ENCODE peak calls at places on chromosomes 2 and 18, in seven cellular contexts. D, N, R, X, Q, L and Z are unnamed samples.

GRCh38 chr2:239715606-239716005 is 309.5 kb downstream of the NDUFA10 start:
- DNase-seq in D (no peak), N (no peak), R (no peak), X (no peak), Q (no peak), L (no peak), Z (no peak)

GRCh38 chr2:190636362-190636761 is 12.5 kb upstream of the NAB1 start:
- DNase-seq in D (peak; percentile 80), N (peak; percentile 70), R (peak; percentile 19), X (no peak), Q (no peak), L (no peak), Z (no peak)

GRCh38 chr18:10095356-10095755 is 181.5 kb downstream of the VAPA start:
- DNase-seq in D (no peak), N (no peak), R (no peak), X (no peak), Q (no peak), L (no peak), Z (no peak)

GRCh38 chr2:12558519-12558918 is 158.2 kb upstream of the TRIB2 start:
- DNase-seq in D (no peak), N (no peak), R (no peak), X (no peak), Q (no peak), L (no peak), Z (no peak)

GRCh38 chr18:58325521-58325908 is 281.5 kb downstream of the NEDD4L start:
- DNase-seq in D (no peak), N (peak; percentile 75), R (no peak), X (no peak), Q (no peak), L (no peak), Z (no peak)

GRCh38 chr2:168118733-168119518 is 128.5 kb downstream of the STK39 start:
- DNase-seq in D (peak; percentile 68), N (peak; percentile 88), R (peak; percentile 25), X (peak; percentile 68), Q (no peak), L (no peak), Z (no peak)

GRCh38 chr2:23546913-23547312 is 161.9 kb downstream of the KLHL29 start:
- DNase-seq in D (no peak), N (no peak), R (no peak), X (no peak), Q (no peak), L (no peak), Z (no peak)

GRCh38 chr2:240839152-240840143 is 19.4 kb upstream of the KIF1A start:
- DNase-seq in D (peak; percentile 44), N (peak; percentile 80), R (no peak), X (no peak), Q (no peak), L (no peak), Z (no peak)

GRCh38 chr18:13520306-13520705 is 206.1 kb downstream of the FAM210A start:
- DNase-seq in D (no peak), N (no peak), R (no peak), X (no peak), Q (no peak), L (peak; percentile 75), Z (no peak)

GRCh38 chr18:11995445-11996189 is 14.3 kb downstream of the IMPA2 start:
- DNase-seq in D (peak; percentile 74), N (peak; percentile 91), R (peak; percentile 29), X (peak; percentile 61), Q (peak; percentile 36), L (peak; percentile 82), Z (no peak)

GRCh38 chr2:27306657-27307544 is 1.3 kb downstream of the UCN start:
- DNase-seq in D (no peak), N (peak; percentile 40), R (no peak), X (no peak), Q (peak; percentile 27), L (peak; percentile 25), Z (no peak)

GRCh38 chr2:148794558-148794957 is 80.5 kb upstream of the KIF5C start:
- DNase-seq in D (peak; percentile 46), N (peak; percentile 75), R (no peak), X (no peak), Q (no peak), L (no peak), Z (no peak)

GRCh38 chr2:184644685-184645084 is 46.4 kb downstream of the ZNF804A start:
- DNase-seq in D (no peak), N (peak; percentile 4), R (no peak), X (peak; percentile 28), Q (no peak), L (no peak), Z (no peak)

GRCh38 chr2:42063383-42064171 is 15.8 kb downstream of the PKDCC start:
- DNase-seq in D (peak; percentile 55), N (peak; percentile 74), R (peak; percentile 42), X (no peak), Q (no peak), L (no peak), Z (no peak)

GRCh38 chr2:179787601-179788000 is 73.8 kb downstream of the ZNF385B start:
- DNase-seq in D (no peak), N (no peak), R (no peak), X (no peak), Q (no peak), L (no peak), Z (no peak)

GRCh38 chr2:19762959-19763605 is 138.7 kb downstream of the TTC32 start:
- DNase-seq in D (no peak), N (no peak), R (no peak), X (no peak), Q (no peak), L (no peak), Z (no peak)

GRCh38 chr2:136025057-136025973 is 39.9 kb upstream of the DARS1 start:
- DNase-seq in D (no peak), N (peak; percentile 75), R (no peak), X (peak; percentile 22), Q (peak; percentile 40), L (peak; percentile 82), Z (no peak)

GRCh38 chr2:241844831-241845578 is 13.7 kb downstream of the PDCD1 start:
- DNase-seq in D (no peak), N (no peak), R (no peak), X (no peak), Q (no peak), L (peak; percentile 10), Z (no peak)

GRCh38 chr2:221571108-221571390 is 1.1 kb downstream of the EPHA4 start:
- DNase-seq in D (peak; percentile 35), N (peak; percentile 47), R (no peak), X (peak; percentile 40), Q (no peak), L (no peak), Z (no peak)

GRCh38 chr2:8544168-8544785 is 137.6 kb upstream of the ID2 start:
- DNase-seq in D (no peak), N (no peak), R (no peak), X (no peak), Q (no peak), L (no peak), Z (peak; percentile 69)

GRCh38 chr2:11993749-11994148 is 247.3 kb downstream of the LPIN1 start:
- DNase-seq in D (no peak), N (no peak), R (no peak), X (no peak), Q (no peak), L (no peak), Z (no peak)

GRCh38 chr18:48540329-48541025 is 1.6 kb downstream of the CTIF start:
- DNase-seq in D (peak; percentile 73), N (peak; percentile 84), R (peak; percentile 47), X (peak; percentile 25), Q (peak; percentile 26), L (peak; percentile 79), Z (peak; percentile 81)

GRCh38 chr18:79796531-79797390 is 977 bp upstream of the KCNG2 start:
- DNase-seq in D (no peak), N (peak; percentile 31), R (no peak), X (no peak), Q (no peak), L (no peak), Z (no peak)

GRCh38 chr18:36724169-36724568 is 104.6 kb downstream of the TPGS2 start:
- DNase-seq in D (no peak), N (no peak), R (no peak), X (no peak), Q (no peak), L (no peak), Z (no peak)

GRCh38 chr18:14940738-14941137 is 192.8 kb downstream of the ANKRD30B start:
- DNase-seq in D (no peak), N (no peak), R (no peak), X (no peak), Q (no peak), L (no peak), Z (peak; percentile 22)

GRCh38 chr2:181021199-181021789 is 40.9 kb downstream of the UBE2E3 start:
- DNase-seq in D (no peak), N (no peak), R (no peak), X (no peak), Q (no peak), L (no peak), Z (no peak)

GRCh38 chr2:47179325-47179724 is 24.2 kb upstream of the STPG4 start:
- DNase-seq in D (no peak), N (no peak), R (no peak), X (no peak), Q (no peak), L (no peak), Z (no peak)

GRCh38 chr18:48569139-48569914 is 30.5 kb downstream of the CTIF start:
- DNase-seq in D (no peak), N (no peak), R (no peak), X (no peak), Q (no peak), L (no peak), Z (no peak)

GRCh38 chr18:66159451-66159850 is 408.6 kb downstream of the CDH7 start:
- DNase-seq in D (no peak), N (no peak), R (no peak), X (no peak), Q (no peak), L (no peak), Z (no peak)

GRCh38 chr2:235265348-235265965 is 228.4 kb upstream of the AGAP1 start:
- DNase-seq in D (no peak), N (no peak), R (no peak), X (no peak), Q (no peak), L (no peak), Z (no peak)

GRCh38 chr2:186456941-186457340 is 29.1 kb upstream of the ZC3H15 start:
- DNase-seq in D (peak; percentile 88), N (peak; percentile 59), R (no peak), X (no peak), Q (no peak), L (no peak), Z (no peak)

GRCh38 chr2:180980943-180981898 is 816 bp downstream of the UBE2E3 start:
- DNase-seq in D (peak; percentile 40), N (peak; percentile 50), R (peak; percentile 19), X (peak; percentile 51), Q (peak; percentile 7), L (peak; percentile 27), Z (no peak)

GRCh38 chr18:23545247-23545789 is 41.0 kb downstream of the NPC1 start:
- DNase-seq in D (no peak), N (no peak), R (no peak), X (no peak), Q (no peak), L (no peak), Z (no peak)

GRCh38 chr2:235493775-235494715 is at the start of gene AGAP1:
- DNase-seq in D (peak; percentile 89), N (peak; percentile 97), R (peak; percentile 92), X (peak; percentile 84), Q (no peak), L (peak; percentile 92), Z (peak; percentile 89)

GRCh38 chr2:215712850-215713230 is 277.0 kb upstream of the FN1 start:
- DNase-seq in D (peak; percentile 13), N (peak; percentile 41), R (no peak), X (no peak), Q (no peak), L (no peak), Z (no peak)

GRCh38 chr2:34096552-34097171 is 497.6 kb upstream of the FAM98A start:
- DNase-seq in D (peak; percentile 63), N (peak; percentile 77), R (peak; percentile 55), X (peak; percentile 32), Q (peak; percentile 48), L (peak; percentile 37), Z (no peak)

GRCh38 chr2:194203898-194204297 is 1453.1 kb upstream of the SLC39A10 start:
- DNase-seq in D (peak; percentile 6), N (peak; percentile 19), R (no peak), X (no peak), Q (no peak), L (no peak), Z (no peak)

GRCh38 chr2:70898363-70899240 is 37.1 kb upstream of the ATP6V1B1 start:
- DNase-seq in D (no peak), N (no peak), R (no peak), X (no peak), Q (no peak), L (no peak), Z (peak; percentile 43)